ENCODE peak calls at places on chromosomes 2 and 18, in eight cellular contexts. H is cardiac muscle cell; J is psoas muscle; S is CD8-positive, alpha-beta memory T cell; P is fibroblast of lung; X is right cardiac atrium; R is iPS DF 6.9; V is body of pancreas. F is an unnamed sample.
A peak's percentile ranks its signal among the peaks of the same experiment; 100 is the strongest.

GRCh38 chr2:118641711-118642110 is 205.7 kb downstream of the EN1 start:
- DNase-seq in J (no peak), R (no peak), V (no peak), P (peak; percentile 43), S (no peak), X (no peak), H (no peak), F (no peak)

GRCh38 chr2:19714926-19715325 is 186.9 kb downstream of the TTC32 start:
- DNase-seq in X (no peak), H (no peak), P (peak; percentile 54), R (no peak), J (no peak), V (no peak), S (no peak), F (no peak)

GRCh38 chr18:74731097-74731496 is 133.4 kb downstream of the ZNF407 start:
- DNase-seq in X (no peak), R (no peak), P (peak; percentile 87), H (no peak), J (no peak), S (no peak), V (no peak), F (no peak)

GRCh38 chr2:675982-676646 is 1.1 kb downstream of the TMEM18 start:
- DNase-seq in P (peak; percentile 91), H (no peak), X (peak; percentile 76), R (peak; percentile 54), S (no peak), J (peak; percentile 73), V (peak; percentile 45), F (no peak)

GRCh38 chr2:39933166-39933565 is 154.1 kb upstream of the THUMPD2 start:
- DNase-seq in J (no peak), V (no peak), H (no peak), P (no peak), R (no peak), X (no peak), S (no peak), F (no peak)

GRCh38 chr2:227629435-227629834 is 12.1 kb downstream of the SCYGR4 start:
- DNase-seq in H (no peak), X (no peak), R (no peak), V (no peak), P (no peak), S (no peak), J (no peak), F (no peak)

GRCh38 chr2:142840438-142840837 is 37.0 kb upstream of the KYNU start:
- DNase-seq in H (no peak), V (no peak), P (no peak), J (no peak), S (no peak), X (no peak), R (no peak), F (no peak)

GRCh38 chr2:101560780-101561315 is 85.9 kb upstream of the RFX8 start:
- DNase-seq in P (no peak), X (no peak), R (no peak), V (no peak), H (no peak), S (no peak), J (no peak), F (peak; percentile 14)

GRCh38 chr2:57080035-57080434 is 896.2 kb downstream of the CCDC85A start:
- DNase-seq in H (no peak), S (no peak), V (no peak), R (no peak), J (no peak), X (no peak), P (peak; percentile 19), F (no peak)

GRCh38 chr2:127562930-127563329 is 27.4 kb downstream of the MYO7B start:
- DNase-seq in P (no peak), S (no peak), H (no peak), J (no peak), X (no peak), R (no peak), V (no peak), F (no peak)
- H3K27ac ChIP-seq in P (no peak overlapping the region), S (no peak overlapping the region), H (no peak overlapping the region), J (no peak overlapping the region), X (no peak overlapping the region), R (no peak overlapping the region), V (no peak overlapping the region), F (no peak overlapping the region)

GRCh38 chr2:43832457-43832856 is 6.2 kb downstream of the ABCG5 start:
- DNase-seq in S (no peak), R (no peak), X (no peak), J (no peak), V (no peak), P (peak; percentile 18), H (no peak), F (no peak)

GRCh38 chr2:43837033-43837432 is 1.6 kb downstream of the ABCG5 start:
- DNase-seq in X (no peak), P (no peak), H (no peak), J (no peak), R (no peak), V (no peak), S (no peak), F (no peak)

GRCh38 chr2:43825841-43826240 is 12.8 kb downstream of the ABCG5 start:
- DNase-seq in J (no peak), X (no peak), S (no peak), V (no peak), P (no peak), R (no peak), H (no peak), F (no peak)

GRCh38 chr2:43826305-43827250 is 12.1 kb downstream of the ABCG5 start:
- DNase-seq in P (no peak), S (no peak), H (no peak), J (no peak), V (no peak), X (no peak), R (no peak), F (no peak)

DNA sequence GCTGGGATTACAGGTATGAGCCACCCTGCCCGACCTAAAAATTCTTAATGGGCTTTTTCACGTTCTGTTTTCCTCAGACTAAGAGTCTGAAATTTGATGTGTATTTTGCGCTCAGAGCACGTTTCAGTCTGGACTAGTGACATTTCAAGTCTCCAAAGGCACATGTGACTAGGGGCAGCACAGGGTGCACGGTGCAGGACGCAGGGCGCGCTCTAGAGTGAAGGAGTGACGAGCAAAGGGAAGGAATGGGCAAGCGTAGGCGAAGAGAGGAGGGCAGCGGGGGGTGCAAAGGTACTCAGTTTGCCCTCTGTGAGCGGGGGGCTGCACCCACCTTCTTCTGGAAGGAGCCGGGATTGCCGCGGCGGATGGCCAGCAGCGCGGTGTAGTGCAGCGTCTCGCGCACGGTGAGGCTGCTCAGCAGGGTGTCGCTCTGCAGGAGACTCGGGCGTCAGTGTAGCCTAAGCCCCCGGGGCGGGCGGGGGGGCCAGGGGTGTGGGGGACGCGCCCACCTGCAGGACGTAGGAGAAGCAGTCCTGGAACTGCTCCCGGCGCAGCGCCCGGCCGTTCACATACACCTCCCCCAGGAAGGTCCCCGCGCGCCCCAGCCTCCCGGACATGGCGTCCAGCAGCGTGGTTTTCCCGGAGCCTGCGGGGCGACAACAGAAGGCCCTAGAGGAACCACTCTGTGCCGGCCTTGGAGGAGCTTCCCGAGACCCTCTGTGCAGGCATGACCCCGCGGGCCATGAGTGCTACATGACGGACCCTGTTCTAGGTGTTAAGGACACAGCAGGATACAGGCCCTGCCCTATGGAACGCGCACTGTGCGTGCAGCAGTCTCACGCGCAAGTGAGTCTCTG is 7.0 kb downstream of the ABCG5 start:
- DNase-seq in R (no peak), X (peak; percentile 59), V (no peak), H (peak; percentile 18), J (no peak), S (no peak), P (peak; percentile 4), F (no peak)
- H3K4me3 ChIP-seq in R (peak overlapping the region; percentile 25), X (peak overlapping the region; percentile 5), V (no peak overlapping the region), H (peak overlapping the region; percentile 20), J (peak overlapping the region; percentile 47), S (no peak overlapping the region), P (no peak overlapping the region), F (no peak overlapping the region)

GRCh38 chr2:12720181-12720580 is 3.4 kb downstream of the TRIB2 start:
- DNase-seq in S (no peak), V (no peak), H (no peak), J (no peak), R (no peak), P (peak; percentile 40), X (no peak), F (no peak)

GRCh38 chr2:12720752-12721151 is 4.0 kb downstream of the TRIB2 start:
- DNase-seq in V (no peak), P (peak; percentile 23), X (no peak), R (no peak), H (no peak), S (no peak), J (no peak), F (no peak)

GRCh38 chr2:12721571-12722444 is 5.1 kb downstream of the TRIB2 start:
- DNase-seq in H (no peak), S (no peak), P (peak; percentile 99), X (no peak), R (no peak), V (no peak), J (no peak), F (no peak)

GRCh38 chr2:12723741-12724463 is 7.2 kb downstream of the TRIB2 start:
- DNase-seq in V (no peak), P (peak; percentile 76), S (no peak), H (no peak), R (no peak), X (no peak), J (no peak), F (no peak)

DNA sequence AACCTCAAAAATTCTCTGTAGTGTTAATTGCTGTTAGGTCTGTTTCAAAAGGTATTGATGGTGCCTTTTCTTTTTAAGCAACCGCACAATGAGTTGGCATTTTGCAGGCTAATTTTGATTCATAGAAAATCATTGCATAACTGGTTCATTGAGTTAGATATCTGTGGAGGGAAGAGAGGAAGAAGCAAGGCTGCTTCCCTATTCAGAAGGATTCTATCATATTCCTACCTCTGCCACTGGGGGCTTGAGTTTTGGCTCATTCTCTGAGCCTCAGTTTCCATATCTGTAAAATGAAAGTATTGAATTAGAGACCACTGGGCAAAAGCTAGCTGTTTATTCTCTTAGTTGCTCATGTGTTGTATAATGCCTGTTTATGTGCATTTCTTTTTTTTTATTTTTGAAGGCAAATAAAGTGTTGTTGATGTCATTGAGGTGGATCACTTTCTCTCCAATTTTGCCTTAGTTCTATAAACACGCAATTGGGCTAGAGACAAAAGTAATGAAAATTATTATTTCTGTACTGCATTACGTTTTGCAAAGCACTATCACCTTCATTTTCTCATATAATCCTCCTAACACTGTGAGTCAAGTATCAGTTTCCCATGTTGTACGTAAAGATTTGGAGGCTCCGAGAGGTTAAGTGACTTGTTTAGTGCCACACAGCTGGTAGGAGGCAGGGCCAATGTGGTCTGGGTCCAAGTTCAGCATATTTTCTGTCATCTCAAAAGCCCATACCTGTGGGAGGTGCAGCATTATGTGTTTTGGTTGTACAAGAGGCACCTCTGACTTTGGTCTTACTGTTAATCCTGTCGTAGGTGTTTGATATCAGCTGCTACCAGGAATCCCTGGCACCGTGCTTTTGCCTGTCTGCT is 5.9 kb downstream of the TRIB2 start:
- DNase-seq in R (no peak), X (no peak), S (no peak), H (no peak), P (no peak), V (no peak), J (no peak), F (no peak)
- H3K27ac ChIP-seq in R (no peak overlapping the region), X (no peak overlapping the region), S (no peak overlapping the region), H (no peak overlapping the region), P (peak overlapping the region; percentile 88), V (no peak overlapping the region), J (peak overlapping the region; percentile 59), F (no peak overlapping the region)

DNA sequence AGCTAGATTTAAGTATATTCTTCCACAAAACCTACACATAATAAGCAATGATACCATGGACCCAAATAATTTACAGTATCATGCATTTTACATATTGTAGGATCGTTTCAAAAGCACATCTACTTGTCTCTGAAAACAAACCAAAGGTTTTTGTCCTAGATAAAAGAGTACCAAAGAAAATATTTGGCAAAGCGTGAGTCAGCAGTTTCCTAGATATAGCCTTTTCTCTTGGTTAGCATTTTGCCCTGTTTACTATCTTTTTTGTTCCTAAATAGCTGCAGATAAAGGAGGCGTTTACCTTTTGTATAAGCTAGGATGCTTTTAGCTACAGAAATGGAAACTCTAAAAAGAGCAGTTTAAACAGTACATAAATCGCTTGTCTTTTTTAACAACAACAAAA is 305.8 kb upstream of the GULP1 start:
- DNase-seq in X (no peak), V (no peak), H (no peak), P (peak; percentile 27), R (no peak), S (no peak), J (no peak), F (no peak)
- H3K4me3 ChIP-seq in X (no peak overlapping the region), V (no peak overlapping the region), H (no peak overlapping the region), P (no peak overlapping the region), R (no peak overlapping the region), S (no peak overlapping the region), J (no peak overlapping the region), F (no peak overlapping the region)

F was measured in naive thymus-derived CD4-positive, alpha-beta T cell.